ENCODE peak calls at places on chromosomes 4 and X, in seven cellular contexts. V is anterior cingulate cortex, L is choroid plexus epithelial cell, S is HEK293T, A is EL, Q is cardiac fibroblast, C is A172. N is an unnamed sample.

GRCh38 chr4:75995727-75996126 is 5.0 kb upstream of the SDAD1 start:
- DNase-seq in C (peak), S (peak), V (no peak), L (peak), Q (peak), A (peak), N (peak)

GRCh38 chrX:45497290-45497689 is 296.6 kb upstream of the DIPK2B start:
- DNase-seq in L (no peak), C (no peak), S (no peak), A (no peak), Q (peak), V (no peak), N (peak)

GRCh38 chrX:2595258-2595657 is 94.5 kb upstream of the DHRSX start:
- DNase-seq in A (peak), Q (peak), L (no peak), S (no peak), V (no peak), C (peak), N (peak)

GRCh38 chr4:127781303-127782024 is 658 bp upstream of the HSPA4L start:
- DNase-seq in L (peak), C (peak), V (peak), A (no peak), S (no peak), Q (no peak), N (peak)

GRCh38 chr4:90951037-90951436 is 823.8 kb downstream of the CCSER1 start:
- DNase-seq in A (no peak), C (peak), V (no peak), Q (peak), L (peak), S (peak), N (no peak)

GRCh38 chr4:180947421-180947820 is 1295.8 kb upstream of the TENM3 start:
- DNase-seq in Q (no peak), C (peak), L (peak), A (peak), V (no peak), S (peak), N (peak)

GRCh38 chr4:119559044-119559647 is 69.5 kb downstream of the PDE5A start:
- DNase-seq in S (peak), A (peak), V (no peak), Q (peak), C (peak), L (peak), N (peak)

GRCh38 chr4:146222313-146222712 is 8.0 kb downstream of the REELD1 start:
- DNase-seq in S (no peak), A (peak), Q (peak), V (no peak), L (peak), C (peak), N (peak)

GRCh38 chr4:39029752-39030694 is 2.2 kb downstream of the TMEM156 start:
- DNase-seq in A (no peak), Q (no peak), L (peak), C (no peak), V (no peak), S (no peak), N (no peak)

GRCh38 chr4:6183740-6184139 is 16.6 kb downstream of the JAKMIP1 start:
- DNase-seq in A (no peak), S (no peak), L (no peak), Q (no peak), C (no peak), V (no peak), N (no peak)

GRCh38 chrX:24859211-24859841 is 156.4 kb downstream of the ARX start:
- DNase-seq in L (no peak), V (no peak), S (no peak), C (no peak), Q (no peak), A (no peak), N (no peak)

GRCh38 chr4:3646280-3646679 is 114.1 kb upstream of the LRPAP1 start:
- DNase-seq in Q (no peak), C (no peak), V (no peak), S (no peak), A (no peak), L (no peak), N (no peak)

GRCh38 chrX:120310861-120311631 is at the start of gene TMEM255A:
- DNase-seq in L (no peak), S (peak), V (peak), Q (no peak), C (peak), A (peak), N (peak)

GRCh38 chrX:53440631-53441517 is 6.7 kb upstream of the HSD17B10 start:
- DNase-seq in V (peak), L (peak), A (peak), S (no peak), Q (peak), C (peak), N (peak)

GRCh38 chrX:100265179-100265578 is 144.9 kb downstream of the PCDH19 start:
- DNase-seq in S (no peak), V (no peak), C (no peak), Q (no peak), L (no peak), A (no peak), N (no peak)

GRCh38 chr4:87865960-87866598 is 33.3 kb downstream of the MEPE start:
- DNase-seq in S (no peak), A (peak), L (peak), Q (peak), C (no peak), V (no peak), N (peak)

GRCh38 chr4:174266416-174266815 is 17.1 kb downstream of the FBXO8 start:
- DNase-seq in A (no peak), L (no peak), Q (no peak), V (no peak), S (no peak), C (no peak), N (no peak)

GRCh38 chr4:184540307-184540706 is 66.0 kb upstream of the IRF2 start:
- DNase-seq in S (no peak), V (no peak), A (no peak), Q (no peak), L (no peak), C (no peak), N (no peak)

GRCh38 chrX:118968031-118968430 is 6.4 kb upstream of the LONRF3 start:
- DNase-seq in V (no peak), S (no peak), Q (no peak), L (no peak), C (no peak), A (no peak), N (peak)

GRCh38 chrX:74318672-74319071 is 14.7 kb downstream of the ZCCHC13 start:
- DNase-seq in A (no peak), L (no peak), C (no peak), Q (no peak), V (no peak), S (no peak), N (no peak)

GRCh38 chr4:105102026-105102425 is 44.6 kb upstream of the TET2 start:
- DNase-seq in C (no peak), V (no peak), A (no peak), S (no peak), L (no peak), Q (no peak), N (no peak)

GRCh38 chr4:153822316-153822715 is 33.4 kb upstream of the SFRP2 start:
- DNase-seq in A (no peak), V (no peak), L (no peak), Q (peak), S (no peak), C (no peak), N (peak)

GRCh38 chrX:105191878-105192277 is 28.6 kb downstream of the TEX13A start:
- DNase-seq in A (no peak), Q (peak), V (no peak), C (no peak), S (peak), L (peak), N (peak)

GRCh38 chrX:19440713-19441112 is 74.6 kb downstream of the MAP3K15 start:
- DNase-seq in C (peak), A (peak), L (peak), S (no peak), Q (peak), V (no peak), N (peak)

GRCh38 chr4:25654031-25654970 is 1.4 kb upstream of the SLC34A2 start:
- DNase-seq in S (no peak), A (peak), L (peak), V (no peak), Q (no peak), C (peak), N (no peak)

GRCh38 chr4:609400-610050 is 15.8 kb upstream of the PDE6B start:
- DNase-seq in A (no peak), Q (no peak), L (peak), C (no peak), S (no peak), V (no peak), N (no peak)